ENCODE peak calls at places on chromosomes 1 and 21, in eight cellular contexts. Z is lower lobe of right lung, T is brain microvascular endothelial cell, L is OCI-LY7, O is cardiac muscle cell, V is thoracic aorta, F is pancreas, W is suprapubic skin. D is an unnamed sample.

GRCh38 chr1:169759038-169759437 is 25.2 kb upstream of the SELE start:
- DNase-seq in Z (no peak), T (no peak), L (no peak), O (no peak), V (no peak), F (no peak), W (no peak), D (no peak)

GRCh38 chr1:53308512-53308911 is 19.4 kb downstream of the LRP8 start:
- DNase-seq in Z (no peak), T (no peak), L (no peak), O (no peak), V (no peak), F (no peak), W (no peak), D (no peak)

GRCh38 chr1:245735831-245736530 is 581.2 kb downstream of the KIF26B start:
- DNase-seq in Z (no peak), T (no peak), L (no peak), O (peak), V (no peak), F (no peak), W (no peak), D (no peak)

GRCh38 chr1:43367026-43367903 is 546 bp downstream of the ELOVL1 start:
- DNase-seq in Z (peak), T (no peak), L (peak), O (no peak), V (no peak), F (peak), W (no peak), D (no peak)

GRCh38 chr1:24939040-24939439 is 9.0 kb upstream of the RUNX3 start:
- DNase-seq in Z (no peak), T (no peak), L (no peak), O (no peak), V (no peak), F (no peak), W (no peak), D (no peak)

GRCh38 chr1:197437891-197438853 is 170.1 kb downstream of the CRB1 start:
- DNase-seq in Z (no peak), T (no peak), L (no peak), O (peak), V (no peak), F (no peak), W (no peak), D (no peak)

GRCh38 chr21:16633851-16634521 is 878.9 kb upstream of the CXADR start:
- DNase-seq in Z (no peak), T (no peak), L (no peak), O (peak), V (no peak), F (no peak), W (no peak), D (no peak)

GRCh38 chr1:246170574-246171261 is 336.4 kb downstream of the SMYD3 start:
- DNase-seq in Z (no peak), T (no peak), L (no peak), O (no peak), V (no peak), F (no peak), W (no peak), D (no peak)

GRCh38 chr1:225627304-225627947 is 25.5 kb downstream of the ENAH start:
- DNase-seq in Z (no peak), T (no peak), L (no peak), O (no peak), V (no peak), F (no peak), W (no peak), D (no peak)

GRCh38 chr1:109241841-109242301 is 7.5 kb upstream of the CELSR2 start:
- DNase-seq in Z (no peak), T (no peak), L (no peak), O (peak), V (no peak), F (no peak), W (no peak), D (no peak)

GRCh38 chr1:3911521-3911845 is 11.4 kb upstream of the C1orf174 start:
- DNase-seq in Z (no peak), T (no peak), L (peak), O (no peak), V (no peak), F (peak), W (no peak), D (no peak)

GRCh38 chr1:12436817-12437599 is 181.0 kb downstream of the DHRS3 start:
- DNase-seq in Z (no peak), T (peak), L (no peak), O (peak), V (no peak), F (no peak), W (no peak), D (no peak)

GRCh38 chr1:24191860-24192259 is 4.8 kb upstream of the IFNLR1 start:
- DNase-seq in Z (no peak), T (peak), L (no peak), O (peak), V (no peak), F (no peak), W (no peak), D (no peak)

GRCh38 chr1:64923294-64923718 is 43.0 kb downstream of the JAK1 start:
- DNase-seq in Z (no peak), T (no peak), L (no peak), O (no peak), V (no peak), F (no peak), W (no peak), D (no peak)

GRCh38 chr1:40264354-40264781 is 6.3 kb downstream of the ZMPSTE24 start:
- DNase-seq in Z (no peak), T (no peak), L (no peak), O (no peak), V (no peak), F (no peak), W (no peak), D (no peak)

GRCh38 chr1:201501812-201502510 is 5.0 kb downstream of the CSRP1 start:
- DNase-seq in Z (no peak), T (no peak), L (no peak), O (no peak), V (no peak), F (no peak), W (no peak), D (no peak)

GRCh38 chr1:224092601-224093000 is 21.3 kb upstream of the FBXO28 start:
- DNase-seq in Z (no peak), T (no peak), L (no peak), O (no peak), V (no peak), F (no peak), W (no peak), D (no peak)

GRCh38 chr1:235999259-235999925 is 65.5 kb downstream of the NID1 start:
- DNase-seq in Z (no peak), T (peak), L (no peak), O (peak), V (no peak), F (no peak), W (no peak), D (peak)

DNA sequence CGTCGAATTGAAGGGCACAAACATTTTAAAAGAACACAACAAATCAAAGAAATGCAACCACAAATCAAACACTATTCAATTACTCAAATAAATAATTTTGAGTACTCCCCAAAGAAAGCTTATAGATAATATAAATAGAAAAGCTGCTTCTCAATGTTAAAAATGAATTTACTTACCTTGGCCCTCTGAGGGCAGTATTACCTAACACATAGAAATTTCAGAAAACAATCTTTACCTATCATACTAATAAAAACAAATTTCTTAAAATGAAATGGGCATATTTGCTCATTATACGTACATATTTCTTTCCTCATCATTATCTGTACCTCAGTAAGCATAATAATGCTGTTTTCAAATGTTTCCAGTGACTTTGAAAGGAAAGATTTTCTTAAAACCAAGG is 141.8 kb downstream of the AKT3 start:
- DNase-seq in Z (no peak), T (no peak), L (no peak), O (peak), V (no peak), F (no peak), W (no peak), D (no peak)
- TF ChIP-seq CTCF in Z (no peak), T (no peak), L (peak), O (peak), V (no peak), F (no peak), W (no peak), D (no peak)

GRCh38 chr1:67372898-67373297 is 57.3 kb downstream of the SERBP1 start:
- DNase-seq in Z (no peak), T (no peak), L (no peak), O (no peak), V (no peak), F (no peak), W (no peak), D (no peak)

GRCh38 chr1:67377253-67377652 is 52.9 kb downstream of the SERBP1 start:
- DNase-seq in Z (no peak), T (no peak), L (no peak), O (no peak), V (no peak), F (no peak), W (no peak), D (no peak)

GRCh38 chr1:67371681-67372080 is 58.5 kb downstream of the SERBP1 start:
- DNase-seq in Z (no peak), T (peak), L (no peak), O (peak), V (no peak), F (no peak), W (no peak), D (no peak)

GRCh38 chr1:67372136-67372535 is 58.1 kb downstream of the SERBP1 start:
- DNase-seq in Z (no peak), T (no peak), L (no peak), O (peak), V (no peak), F (no peak), W (no peak), D (no peak)

GRCh38 chr1:67376381-67376780 is 53.8 kb downstream of the SERBP1 start:
- DNase-seq in Z (no peak), T (no peak), L (no peak), O (no peak), V (no peak), F (no peak), W (no peak), D (no peak)
- H3K27ac ChIP-seq in Z (no peak), T (no peak), L (no peak), O (no peak), V (no peak), F (no peak), W (no peak), D (no peak)

DNA sequence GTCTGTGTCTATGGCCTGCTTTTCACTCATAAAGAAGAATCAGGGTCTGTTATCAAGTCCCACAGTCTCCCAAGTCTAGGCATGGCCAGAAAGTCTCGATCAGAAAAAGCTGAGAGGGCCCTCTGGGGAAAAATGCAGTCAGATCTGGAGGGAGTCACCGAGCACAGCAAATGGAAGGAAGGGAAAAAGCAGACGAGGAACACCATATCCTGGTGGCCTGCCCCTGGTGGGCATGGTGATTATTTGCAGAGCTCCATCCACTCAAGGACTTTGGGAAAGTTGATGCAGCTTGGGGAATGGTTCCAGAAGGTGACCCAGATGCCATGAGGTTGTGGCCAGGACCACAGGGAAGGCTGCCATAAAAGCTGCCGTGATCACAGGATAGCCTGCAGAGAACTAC is 189.1 kb downstream of the CLIC6 start:
- DNase-seq in Z (no peak), T (no peak), L (no peak), O (no peak), V (no peak), F (no peak), W (no peak), D (no peak)
- TF ChIP-seq CTCF in Z (no peak), T (peak), L (peak), O (peak), V (no peak), F (no peak), W (no peak), D (no peak)

GRCh38 chr1:21929951-21930615 is 7.0 kb downstream of the HSPG2 start:
- DNase-seq in Z (no peak), T (no peak), L (no peak), O (no peak), V (no peak), F (no peak), W (no peak), D (no peak)
- H3K27ac ChIP-seq in Z (peak), T (peak), L (no peak), O (peak), V (peak), F (peak), W (peak), D (peak)

DNA sequence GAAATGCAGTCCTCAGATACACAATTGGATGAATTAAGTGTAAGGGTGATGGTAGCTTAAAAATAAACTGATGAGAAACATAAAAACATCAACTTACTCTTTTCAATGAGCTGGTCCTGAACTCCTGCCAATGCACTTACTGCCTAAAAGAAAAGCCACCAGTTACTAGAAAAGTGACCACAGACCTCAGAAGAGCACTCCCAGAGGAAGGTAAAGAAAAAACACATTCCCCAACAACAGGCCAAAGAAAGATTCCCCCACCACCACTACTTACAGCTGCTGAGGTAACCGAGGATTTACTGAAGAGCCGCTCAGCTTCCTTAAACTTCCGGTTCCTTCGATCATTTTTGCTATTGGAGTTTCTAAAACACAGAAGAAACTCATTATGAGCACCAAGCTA is 5.4 kb downstream of the MEAF6 start:
- DNase-seq in Z (no peak), T (no peak), L (peak), O (peak), V (no peak), F (no peak), W (no peak), D (no peak)
- TF ChIP-seq CTCF in Z (no peak), T (peak), L (peak), O (no peak), V (no peak), F (no peak), W (no peak), D (no peak)

GRCh38 chr1:31615939-31616338 is 1.6 kb upstream of the HCRTR1 start:
- DNase-seq in Z (no peak), T (no peak), L (no peak), O (no peak), V (no peak), F (no peak), W (no peak), D (no peak)
- H3K27ac ChIP-seq in Z (no peak), T (no peak), L (no peak), O (no peak), V (no peak), F (no peak), W (no peak), D (no peak)

GRCh38 chr1:115564201-115564600 is 77.6 kb upstream of the VANGL1 start:
- DNase-seq in Z (no peak), T (no peak), L (no peak), O (no peak), V (no peak), F (no peak), W (no peak), D (no peak)

GRCh38 chr1:115555446-115555845 is 86.3 kb upstream of the VANGL1 start:
- DNase-seq in Z (no peak), T (no peak), L (no peak), O (no peak), V (no peak), F (no peak), W (no peak), D (no peak)

GRCh38 chr1:115557715-115558114 is 84.1 kb upstream of the VANGL1 start:
- DNase-seq in Z (no peak), T (no peak), L (no peak), O (no peak), V (no peak), F (no peak), W (no peak), D (no peak)

GRCh38 chr1:115558275-115558674 is 83.5 kb upstream of the VANGL1 start:
- DNase-seq in Z (no peak), T (no peak), L (no peak), O (no peak), V (no peak), F (no peak), W (no peak), D (no peak)

GRCh38 chr1:115559987-115560386 is 81.8 kb upstream of the VANGL1 start:
- DNase-seq in Z (no peak), T (no peak), L (no peak), O (no peak), V (no peak), F (no peak), W (no peak), D (no peak)
- TF ChIP-seq CTCF in Z (no peak), T (no peak), L (no peak), O (no peak), V (no peak), F (no peak), W (no peak), D (no peak)

GRCh38 chr1:161091796-161092507 is 2.6 kb upstream of the NECTIN4 start:
- DNase-seq in Z (no peak), T (no peak), L (no peak), O (peak), V (no peak), F (peak), W (no peak), D (no peak)
- H3K27ac ChIP-seq in Z (no peak), T (no peak), L (no peak), O (no peak), V (no peak), F (no peak), W (peak), D (no peak)

GRCh38 chr1:203026666-203027663 is 674 bp downstream of the PPFIA4 start:
- DNase-seq in Z (no peak), T (no peak), L (no peak), O (no peak), V (no peak), F (peak), W (no peak), D (no peak)

GRCh38 chr1:203028067-203028783 is 1.9 kb downstream of the PPFIA4 start:
- DNase-seq in Z (no peak), T (no peak), L (no peak), O (peak), V (no peak), F (no peak), W (no peak), D (no peak)

GRCh38 chr1:203028784-203029553 is 2.7 kb downstream of the PPFIA4 start:
- DNase-seq in Z (no peak), T (no peak), L (no peak), O (no peak), V (no peak), F (no peak), W (no peak), D (no peak)

GRCh38 chr1:203031467-203031866 is 5.2 kb downstream of the PPFIA4 start:
- DNase-seq in Z (no peak), T (no peak), L (no peak), O (no peak), V (no peak), F (no peak), W (no peak), D (no peak)

GRCh38 chr1:203025721-203026665 is at the start of gene PPFIA4:
- DNase-seq in Z (peak), T (peak), L (peak), O (peak), V (peak), F (peak), W (peak), D (peak)
- TF ChIP-seq CTCF in Z (no peak), T (no peak), L (no peak), O (no peak), V (no peak), F (no peak), W (no peak), D (no peak)

GRCh38 chr1:99650773-99651437 is 5.0 kb downstream of the PALMD start:
- DNase-seq in Z (no peak), T (no peak), L (no peak), O (peak), V (no peak), F (no peak), W (no peak), D (no peak)
- H3K27ac ChIP-seq in Z (peak), T (no peak), L (no peak), O (no peak), V (no peak), F (no peak), W (peak), D (no peak)

D was measured in coronary artery.